ENCODE peak calls at places on chromosomes 3 and 15, in seven cellular contexts. S is PC-9, A is fibroblast of lung, M is H9, V is right cardiac atrium, O is GM23338, R is Peyer's patch. W is an unnamed sample.
A peak's percentile ranks its signal among the peaks of the same experiment; 100 is the strongest.

GRCh38 chr15:73331991-73332925 is 36.5 kb downstream of the HCN4 start:
- DNase-seq in S (no peak), A (no peak), M (no peak), V (peak; percentile 38), O (no peak), R (no peak), W (no peak)

GRCh38 chr3:127556565-127556964 is 34.0 kb downstream of the TPRA1 start:
- DNase-seq in S (no peak), A (no peak), M (peak; percentile 65), V (no peak), O (peak; percentile 62), R (no peak), W (peak; percentile 43)

GRCh38 chr3:149792485-149793270 is at the start of gene ANKUB1:
- DNase-seq in S (no peak), A (no peak), M (no peak), V (no peak), O (no peak), R (no peak), W (no peak)

GRCh38 chr3:131704084-131704483 is 201.3 kb upstream of the MRPL3 start:
- DNase-seq in S (no peak), A (peak; percentile 50), M (no peak), V (no peak), O (no peak), R (no peak), W (no peak)

GRCh38 chr3:121483290-121483689 is 62.5 kb downstream of the POLQ start:
- DNase-seq in S (no peak), A (peak; percentile 49), M (no peak), V (no peak), O (no peak), R (no peak), W (no peak)

GRCh38 chr15:101504866-101505609 is 15.5 kb upstream of the PCSK6 start:
- DNase-seq in S (peak; percentile 54), A (no peak), M (no peak), V (no peak), O (no peak), R (no peak), W (no peak)

GRCh38 chr15:67931861-67932260 is 92.0 kb upstream of the RNU6-1 start:
- DNase-seq in S (no peak), A (peak; percentile 44), M (no peak), V (no peak), O (no peak), R (no peak), W (no peak)

GRCh38 chr3:9349321-9350117 is 13.3 kb upstream of the THUMPD3 start:
- DNase-seq in S (peak; percentile 83), A (peak; percentile 91), M (no peak), V (no peak), O (no peak), R (no peak), W (peak; percentile 10)

GRCh38 chr3:113496924-113497323 is 18.0 kb downstream of the SPICE1 start:
- DNase-seq in S (no peak), A (peak; percentile 36), M (no peak), V (no peak), O (no peak), R (no peak), W (no peak)

GRCh38 chr3:127745656-127746399 is 73.1 kb downstream of the ABTB1 start:
- DNase-seq in S (no peak), A (no peak), M (no peak), V (peak; percentile 44), O (no peak), R (peak; percentile 26), W (no peak)

GRCh38 chr15:100235030-100235617 is 106.7 kb downstream of the ADAMTS17 start:
- DNase-seq in S (no peak), A (no peak), M (no peak), V (peak; percentile 64), O (no peak), R (no peak), W (no peak)

GRCh38 chr15:71141572-71141971 is 26.3 kb downstream of the THSD4 start:
- DNase-seq in S (no peak), A (no peak), M (no peak), V (no peak), O (no peak), R (no peak), W (no peak)

GRCh38 chr15:95451891-95452290 is 878.6 kb upstream of the NR2F2 start:
- DNase-seq in S (no peak), A (no peak), M (no peak), V (no peak), O (no peak), R (no peak), W (no peak)

GRCh38 chr3:107987036-107987557 is 103.7 kb downstream of the CD47 start:
- DNase-seq in S (peak; percentile 97), A (peak; percentile 97), M (no peak), V (peak; percentile 80), O (no peak), R (peak; percentile 84), W (peak; percentile 83)

GRCh38 chr3:172606021-172606420 is 82.8 kb upstream of the TNFSF10 start:
- DNase-seq in S (no peak), A (peak; percentile 94), M (no peak), V (no peak), O (no peak), R (no peak), W (no peak)

GRCh38 chr3:170469151-170470062 is 50.7 kb downstream of the CLDN11 start:
- DNase-seq in S (peak; percentile 28), A (peak; percentile 76), M (no peak), V (no peak), O (no peak), R (no peak), W (peak; percentile 59)

GRCh38 chr3:159130108-159130507 is 328.3 kb downstream of the MFSD1 start:
- DNase-seq in S (no peak), A (peak; percentile 5), M (peak; percentile 44), V (no peak), O (peak; percentile 78), R (no peak), W (peak; percentile 13)

GRCh38 chr3:196774191-196774820 is 34.6 kb downstream of the PAK2 start:
- DNase-seq in S (no peak), A (no peak), M (no peak), V (no peak), O (no peak), R (peak; percentile 72), W (no peak)

GRCh38 chr3:196774845-196775422 is 35.3 kb downstream of the PAK2 start:
- DNase-seq in S (no peak), A (peak; percentile 31), M (no peak), V (no peak), O (no peak), R (no peak), W (no peak)

GRCh38 chr3:196772102-196772501 is 32.4 kb downstream of the PAK2 start:
- DNase-seq in S (no peak), A (no peak), M (no peak), V (no peak), O (no peak), R (no peak), W (no peak)

GRCh38 chr3:196771067-196771466 is 31.4 kb downstream of the PAK2 start:
- DNase-seq in S (no peak), A (no peak), M (no peak), V (no peak), O (no peak), R (no peak), W (no peak)

GRCh38 chr3:196772897-196773296 is 33.2 kb downstream of the PAK2 start:
- DNase-seq in S (no peak), A (no peak), M (no peak), V (no peak), O (no peak), R (no peak), W (no peak)
- H3K4me1 ChIP-seq in S (no peaks in the 10 kb centered on the region), A (no peaks in the 10 kb centered on the region), M (peaks cover 4% of the 10 kb centered on the region), V (peaks cover 7% of the 10 kb centered on the region), O (peaks cover 24% of the 10 kb centered on the region), R (no peaks in the 10 kb centered on the region), W (peaks cover 6% of the 10 kb centered on the region)

DNA sequence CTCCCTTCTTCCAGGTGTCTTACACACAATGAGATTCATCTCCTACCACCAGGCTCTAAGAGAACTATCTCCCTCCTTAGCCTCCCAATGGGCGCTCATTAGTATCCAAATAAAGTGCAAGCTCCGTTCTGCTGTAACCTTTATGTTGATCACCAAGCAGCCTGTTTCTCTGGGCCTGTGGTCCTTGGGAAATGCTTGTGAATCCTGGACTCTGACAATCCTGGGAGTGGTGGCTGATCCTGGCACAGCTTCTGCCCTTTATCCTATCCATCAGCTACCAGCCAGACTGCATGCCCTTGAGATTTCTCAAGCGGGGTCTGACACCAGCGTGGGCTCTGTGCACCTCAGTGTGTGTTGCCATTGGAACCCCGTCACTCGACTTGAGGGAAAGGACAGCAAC is 26.1 kb upstream of the USP3 start:
- DNase-seq in S (no peak), A (no peak), M (no peak), V (no peak), O (no peak), R (peak; percentile 49), W (no peak)
- H3K4me1 ChIP-seq in S (peaks cover 27% of the 10 kb centered on the region), A (peaks cover 47% of the 10 kb centered on the region), M (peaks cover 3% of the 10 kb centered on the region), V (peaks cover 4% of the 10 kb centered on the region), O (peaks cover 13% of the 10 kb centered on the region), R (no peaks in the 10 kb centered on the region), W (no peaks in the 10 kb centered on the region)

GRCh38 chr3:29912600-29913288 is 631.9 kb downstream of the RBMS3 start:
- DNase-seq in S (no peak), A (no peak), M (no peak), V (no peak), O (no peak), R (no peak), W (no peak)
- H3K4me1 ChIP-seq in S (no peaks in the 10 kb centered on the region), A (peaks cover 3% of the 10 kb centered on the region), M (no peaks in the 10 kb centered on the region), V (no peaks in the 10 kb centered on the region), O (no peaks in the 10 kb centered on the region), R (no peaks in the 10 kb centered on the region), W (no peaks in the 10 kb centered on the region)

GRCh38 chr15:25784876-25785642 is 78.1 kb downstream of the ATP10A start:
- DNase-seq in S (no peak), A (peak; percentile 89), M (no peak), V (no peak), O (no peak), R (no peak), W (no peak)

GRCh38 chr15:25784141-25784540 is 79.0 kb downstream of the ATP10A start:
- DNase-seq in S (no peak), A (no peak), M (no peak), V (no peak), O (no peak), R (no peak), W (no peak)

GRCh38 chr15:25787381-25787780 is 75.7 kb downstream of the ATP10A start:
- DNase-seq in S (no peak), A (no peak), M (no peak), V (no peak), O (no peak), R (no peak), W (no peak)

GRCh38 chr15:25786040-25786439 is 77.1 kb downstream of the ATP10A start:
- DNase-seq in S (no peak), A (no peak), M (no peak), V (no peak), O (no peak), R (no peak), W (no peak)

DNA sequence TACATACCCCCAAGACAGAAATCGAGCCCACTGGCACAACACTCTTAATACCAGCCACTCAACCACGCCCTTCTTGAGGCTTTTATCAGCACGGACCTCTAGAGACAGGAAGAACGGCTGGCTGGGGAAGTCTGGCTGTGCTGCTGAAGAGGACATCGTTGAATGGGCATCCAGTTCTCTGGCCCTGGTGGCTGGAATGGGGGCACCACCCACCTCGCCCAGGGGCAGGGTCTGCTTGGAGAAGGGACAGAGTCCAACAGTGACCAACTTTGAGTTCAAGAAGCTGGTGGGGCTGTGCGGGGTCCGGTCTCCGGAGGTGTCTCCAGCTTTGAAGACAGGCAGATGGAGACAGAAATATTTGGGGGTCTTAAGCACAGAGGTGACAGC is 77.5 kb downstream of the ATP10A start:
- DNase-seq in S (no peak), A (no peak), M (no peak), V (no peak), O (no peak), R (no peak), W (no peak)
- H3K4me1 ChIP-seq in S (no peaks in the 10 kb centered on the region), A (peaks cover 36% of the 10 kb centered on the region), M (peaks cover 4% of the 10 kb centered on the region), V (peaks cover 7% of the 10 kb centered on the region), O (peaks cover 16% of the 10 kb centered on the region), R (no peaks in the 10 kb centered on the region), W (no peaks in the 10 kb centered on the region)

W was measured in BE2C.